ENCODE peak calls at places on chromosome 3, in six cellular contexts. X, A, B, I, Y and D are unnamed samples.

GRCh38 chr3:64031540-64032533 is 8.5 kb upstream of the PSMD6 start:
- DNase-seq in X (no peak), A (no peak), B (no peak), I (no peak), Y (no peak), D (no peak)

GRCh38 chr3:18415132-18415531 is 10.0 kb downstream of the SATB1 start:
- DNase-seq in X (no peak), A (no peak), B (no peak), I (no peak), Y (no peak), D (no peak)

GRCh38 chr3:111747490-111747889 is 111.6 kb upstream of the PHLDB2 start:
- DNase-seq in X (no peak), A (no peak), B (no peak), I (no peak), Y (no peak), D (no peak)

GRCh38 chr3:13158441-13158840 is 85.2 kb upstream of the IQSEC1 start:
- DNase-seq in X (no peak), A (no peak), B (no peak), I (no peak), Y (no peak), D (no peak)

GRCh38 chr3:141454906-141455602 is 31.8 kb upstream of the RASA2 start:
- DNase-seq in X (peak), A (no peak), B (peak), I (peak), Y (no peak), D (no peak)

GRCh38 chr3:188362405-188362831 is 208.5 kb downstream of the LPP start:
- DNase-seq in X (no peak), A (no peak), B (no peak), I (no peak), Y (no peak), D (no peak)

GRCh38 chr3:154970796-154971195 is 109.3 kb upstream of the MME start:
- DNase-seq in X (no peak), A (no peak), B (no peak), I (no peak), Y (no peak), D (no peak)

GRCh38 chr3:146969356-146969755 is 364.2 kb upstream of the PLSCR5 start:
- DNase-seq in X (no peak), A (no peak), B (no peak), I (no peak), Y (no peak), D (no peak)

GRCh38 chr3:147393261-147393964 is 12.9 kb downstream of the ZIC4 start:
- DNase-seq in X (no peak), A (no peak), B (no peak), I (no peak), Y (no peak), D (no peak)

GRCh38 chr3:153901991-153902390 is 219.2 kb upstream of the ARHGEF26 start:
- DNase-seq in X (no peak), A (no peak), B (no peak), I (no peak), Y (no peak), D (no peak)

GRCh38 chr3:72192572-72192971 is 407.6 kb upstream of the PROK2 start:
- DNase-seq in X (no peak), A (no peak), B (no peak), I (no peak), Y (no peak), D (no peak)

GRCh38 chr3:116390318-116390717 is 55.0 kb downstream of the LSAMP start:
- DNase-seq in X (peak), A (no peak), B (no peak), I (no peak), Y (no peak), D (no peak)

GRCh38 chr3:47003461-47004368 is 24.2 kb downstream of the NBEAL2 start:
- DNase-seq in X (no peak), A (no peak), B (no peak), I (no peak), Y (no peak), D (peak)

GRCh38 chr3:158085358-158085757 is 20.9 kb downstream of the SHOX2 start:
- DNase-seq in X (no peak), A (no peak), B (no peak), I (no peak), Y (no peak), D (no peak)

GRCh38 chr3:98846101-98846500 is 55.4 kb downstream of the DCBLD2 start:
- DNase-seq in X (no peak), A (no peak), B (no peak), I (no peak), Y (no peak), D (no peak)

GRCh38 chr3:120801484-120801883 is 58.9 kb downstream of the GTF2E1 start:
- DNase-seq in X (no peak), A (no peak), B (no peak), I (no peak), Y (no peak), D (no peak)

GRCh38 chr3:78255403-78255802 is 1215.5 kb downstream of the ROBO2 start:
- DNase-seq in X (no peak), A (no peak), B (no peak), I (no peak), Y (no peak), D (no peak)

GRCh38 chr3:111143-112069 is 85.2 kb upstream of the CHL1 start:
- DNase-seq in X (no peak), A (no peak), B (no peak), I (no peak), Y (no peak), D (no peak)

GRCh38 chr3:172673210-172673679 is 37.6 kb downstream of the NCEH1 start:
- DNase-seq in X (peak), A (no peak), B (peak), I (peak), Y (peak), D (peak)